ENCODE peak calls at places on chromosomes 6 and 20, in four cellular contexts. M is body of pancreas, O is tibial nerve, U is testis. C is an unnamed sample.
A peak's percentile ranks its signal among the peaks of the same experiment; 100 is the strongest.

GRCh38 chr6:37495199-37495913 is 4.3 kb downstream of the CCDC167 start:
- DNase-seq in O (no peak), U (no peak), M (no peak), C (no peak)

GRCh38 chr20:13277663-13278295 is 56.7 kb downstream of the ISM1 start:
- DNase-seq in M (no peak), O (no peak), U (no peak), C (no peak)

GRCh38 chr6:130720076-130720475 is 107.1 kb upstream of the SMLR1 start:
- DNase-seq in U (no peak), M (no peak), O (no peak), C (no peak)

GRCh38 chr6:25582101-25582500 is 69.9 kb upstream of the SCGN start:
- DNase-seq in O (no peak), M (no peak), U (no peak), C (no peak)

GRCh38 chr6:167410510-167410909 is 85.6 kb downstream of the TTLL2 start:
- DNase-seq in O (no peak), M (no peak), U (no peak), C (no peak)

GRCh38 chr6:162602759-162603158 is 124.8 kb downstream of the PRKN start:
- DNase-seq in U (no peak), O (no peak), M (no peak), C (no peak)

GRCh38 chr6:151675746-151676459 is 131.6 kb upstream of the ESR1 start:
- DNase-seq in U (peak; percentile 58), O (no peak), M (peak; percentile 61), C (peak; percentile 54)

GRCh38 chr6:133502451-133503259 is 261.5 kb downstream of the EYA4 start:
- DNase-seq in M (peak; percentile 18), O (no peak), U (no peak), C (no peak)

GRCh38 chr6:133567656-133568055 is 321.3 kb upstream of the TCF21 start:
- DNase-seq in M (no peak), O (no peak), U (no peak), C (no peak)

GRCh38 chr20:41247523-41248370 is 69.8 kb downstream of the ZHX3 start:
- DNase-seq in U (no peak), O (no peak), M (no peak), C (no peak)

GRCh38 chr6:36459483-36459882 is 16.7 kb downstream of the KCTD20 start:
- DNase-seq in O (no peak), M (no peak), U (no peak), C (no peak)

DNA sequence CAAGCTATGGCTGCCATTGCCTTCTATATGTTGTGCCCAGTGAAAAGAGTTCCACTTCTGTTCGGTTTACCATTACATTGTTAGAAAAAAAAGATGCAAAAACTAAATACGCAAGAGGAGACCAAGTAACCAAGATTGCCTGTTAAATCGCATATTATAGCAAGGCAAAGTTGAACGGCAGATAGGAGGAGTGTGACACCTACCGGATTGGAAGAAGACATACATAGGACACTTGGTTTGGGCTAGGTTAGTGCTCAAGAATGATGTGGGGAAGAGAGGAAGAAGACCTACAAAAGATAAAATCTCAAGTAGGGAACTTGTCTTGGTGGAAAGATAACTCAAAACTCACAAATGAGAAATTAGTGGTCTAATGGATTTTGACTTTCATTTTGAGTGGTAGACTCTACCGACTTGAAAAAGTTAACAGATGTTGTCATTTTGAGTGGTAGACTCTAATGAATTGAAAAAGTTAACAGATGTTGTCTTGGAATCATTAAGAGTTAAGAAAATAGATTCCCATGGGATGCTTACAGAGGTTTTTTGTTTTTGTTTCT is 95.5 kb downstream of the F13A1 start:
- DNase-seq in O (no peak), M (no peak), U (no peak), C (no peak)
- H3K4me3 ChIP-seq in O (no peak overlapping the region), M (no peak overlapping the region), U (no peak overlapping the region), C (no peak overlapping the region)

GRCh38 chr20:57392512-57393271 is 1.5 kb downstream of the RBM38 start:
- DNase-seq in O (no peak), U (no peak), M (no peak), C (peak; percentile 77)
- TF ChIP-seq POLR2A in O (no peak), U (no peak), M (no peak), C (peak; percentile 40)

GRCh38 chr6:68082086-68082485 is 553.0 kb upstream of the ADGRB3 start:
- DNase-seq in M (no peak), U (no peak), O (no peak), C (no peak)

GRCh38 chr6:68086199-68086598 is 548.9 kb upstream of the ADGRB3 start:
- DNase-seq in U (no peak), M (no peak), O (no peak), C (no peak)

DNA sequence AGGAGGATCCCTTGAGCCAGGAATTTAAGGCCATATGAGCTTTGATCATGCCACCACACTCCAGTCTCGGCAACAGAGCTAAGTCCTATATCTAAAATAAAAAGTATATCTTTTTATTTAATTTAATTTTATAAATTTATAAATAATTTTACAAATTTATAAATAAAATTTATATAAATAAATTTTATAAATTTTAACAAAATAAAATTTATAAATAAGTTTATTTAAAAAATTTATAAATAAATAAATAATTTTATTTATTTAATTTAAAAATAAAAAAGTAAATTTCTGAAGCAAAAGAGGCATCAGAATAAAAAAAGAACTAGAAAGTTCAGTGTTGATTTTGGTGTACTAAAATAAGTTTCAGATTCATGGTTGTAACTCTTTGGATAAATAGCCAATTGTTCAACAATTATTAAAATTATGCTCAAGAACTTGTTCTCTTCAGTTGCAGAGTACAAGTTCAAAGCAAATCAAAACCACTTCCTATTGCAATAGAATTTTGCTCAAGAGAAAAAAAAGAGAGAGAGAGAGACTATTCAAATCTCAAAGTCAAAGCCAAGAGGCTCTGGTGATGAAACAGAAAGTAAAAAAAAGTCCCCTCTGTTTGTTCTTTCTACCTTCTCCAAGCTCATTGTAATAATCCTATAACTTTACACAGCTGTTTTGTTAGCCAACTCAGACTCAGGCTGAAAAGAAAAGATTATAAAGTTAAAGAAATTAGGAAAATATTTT is 547.5 kb upstream of the ADGRB3 start:
- DNase-seq in M (no peak), U (no peak), O (no peak), C (no peak)
- H3K4me3 ChIP-seq in M (no peak overlapping the region), U (no peak overlapping the region), O (no peak overlapping the region), C (no peak overlapping the region)

DNA sequence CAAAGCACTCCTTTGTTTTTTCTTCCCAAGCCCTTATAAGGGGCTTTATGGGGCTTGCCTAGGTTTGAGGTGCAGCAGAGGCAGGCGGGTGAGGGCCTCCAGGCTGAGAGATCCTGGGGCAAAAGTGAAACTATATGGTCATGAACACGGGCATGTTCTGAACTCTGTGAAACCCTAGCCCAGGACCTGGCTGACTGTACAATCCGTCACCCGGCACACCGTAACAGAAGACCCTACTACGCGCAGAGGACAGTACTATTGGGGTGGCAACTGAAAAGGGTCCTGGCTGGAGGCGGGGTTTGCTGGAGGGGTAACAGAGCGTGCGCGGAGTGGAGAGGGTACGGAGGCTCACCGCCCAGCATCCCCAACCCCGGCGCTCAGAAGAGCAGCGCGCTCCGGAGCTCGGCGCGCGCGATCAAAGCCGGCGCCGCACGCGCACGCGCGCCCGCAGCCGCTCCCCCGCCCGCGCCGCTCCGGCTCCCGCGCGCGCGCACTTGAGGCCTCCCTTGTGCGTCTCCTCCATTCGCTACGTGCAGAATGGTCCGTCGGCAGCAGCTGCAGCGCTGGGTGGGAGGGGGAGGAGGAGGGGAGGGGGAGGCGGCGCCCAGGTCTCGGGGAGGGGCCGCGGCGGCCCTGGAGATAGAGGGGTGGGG is 54.2 kb downstream of the MRPL14 start:
- DNase-seq in U (peak; percentile 92), M (peak; percentile 80), O (peak; percentile 43), C (peak; percentile 76)
- TF ChIP-seq POLR2A in U (no peak), M (peak; percentile 46), O (no peak), C (no peak)

GRCh38 chr6:1624071-1624847 is 14.5 kb downstream of the FOXC1 start:
- DNase-seq in U (no peak), M (no peak), O (no peak), C (no peak)
- H3K4me3 ChIP-seq in U (peak overlapping the region; percentile 57), M (no peak overlapping the region), O (peak overlapping the region; percentile 54), C (peak overlapping the region; percentile 28)

GRCh38 chr6:154916857-154917256 is 78.3 kb upstream of the TIAM2 start:
- DNase-seq in O (no peak), M (no peak), U (no peak), C (no peak)

GRCh38 chr6:154917941-154918340 is 77.2 kb upstream of the TIAM2 start:
- DNase-seq in O (no peak), U (no peak), M (no peak), C (no peak)

GRCh38 chr6:154919806-154920205 is 75.3 kb upstream of the TIAM2 start:
- DNase-seq in O (no peak), M (no peak), U (no peak), C (no peak)

GRCh38 chr6:154909821-154910220 is 85.3 kb upstream of the TIAM2 start:
- DNase-seq in O (no peak), M (no peak), U (no peak), C (no peak)

DNA sequence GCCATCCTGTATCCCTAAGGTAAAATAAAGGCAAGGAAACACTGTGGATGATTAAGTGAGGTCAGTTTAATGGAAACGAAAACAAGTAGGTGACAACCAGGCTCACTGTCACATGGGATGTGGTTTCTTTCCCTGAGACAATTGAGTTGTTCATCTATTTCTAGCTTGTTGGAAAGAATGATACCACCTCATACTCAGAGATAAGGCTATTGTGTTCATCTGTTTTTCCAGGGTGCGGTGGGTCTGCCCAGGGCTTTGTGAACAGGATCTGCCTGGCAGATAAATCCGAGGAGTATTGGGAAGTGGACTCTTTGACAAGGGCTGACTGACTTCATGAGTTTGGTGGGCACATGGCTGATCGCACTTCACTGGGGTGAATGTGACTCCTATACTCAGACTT is 80.8 kb upstream of the TIAM2 start:
- DNase-seq in O (no peak), M (no peak), U (no peak), C (no peak)
- TF ChIP-seq POLR2A in O (no peak), M (no peak), U (no peak), C (no peak)